ENCODE peak calls at places on chromosome 14, in seven cellular contexts. A is activated T-helper 1 cell treated with anti-CD3 and anti-CD28 coated beads, Interleukin-2, amount 50 U/mL, for 16 hours; N is fibroblast of pulmonary artery; I is amniotic stem cell; U is ecto neural progenitor cell; T is HCT116; C is uterus. P is an unnamed sample.
A peak's percentile ranks its signal among the peaks of the same experiment; 100 is the strongest.

GRCh38 chr14:64614992-64615391 is 65.2 kb downstream of the PPP1R36 start:
- DNase-seq in T (no peak), C (no peak), U (no peak), A (no peak), I (no peak), N (no peak), P (no peak)

GRCh38 chr14:24662753-24663152 is 28.8 kb upstream of the GZMB start:
- DNase-seq in T (no peak), I (no peak), N (no peak), A (no peak), C (no peak), U (no peak), P (no peak)

GRCh38 chr14:56025191-56025590 is 93.0 kb upstream of the PELI2 start:
- DNase-seq in T (no peak), C (no peak), I (no peak), A (no peak), U (no peak), N (no peak), P (no peak)

GRCh38 chr14:103846569-103847438 is 571 bp downstream of the PPP1R13B start:
- DNase-seq in U (peak; percentile 62), N (no peak), C (no peak), A (peak; percentile 17), T (no peak), I (no peak), P (no peak)

GRCh38 chr14:74712499-74713394 is at the start of the genes AREL1 and FCF1:
- DNase-seq in C (peak; percentile 79), A (peak; percentile 68), T (peak; percentile 85), N (peak; percentile 92), I (no peak), U (peak; percentile 86), P (peak; percentile 82)

GRCh38 chr14:93171366-93171765 is 13.3 kb downstream of the MOAP1 start:
- DNase-seq in N (no peak), T (no peak), C (no peak), A (no peak), I (no peak), U (no peak), P (no peak)

GRCh38 chr14:66037361-66037760 is 448.8 kb upstream of the CCDC196 start:
- DNase-seq in N (peak; percentile 18), T (no peak), I (no peak), A (no peak), U (no peak), C (no peak), P (no peak)

GRCh38 chr14:22974530-22975313 is 7.6 kb downstream of the AJUBA start:
- DNase-seq in A (no peak), N (no peak), U (no peak), I (no peak), T (no peak), C (no peak), P (no peak)

GRCh38 chr14:92686763-92687427 is 61.5 kb downstream of the LGMN start:
- DNase-seq in N (peak; percentile 64), U (peak; percentile 96), I (no peak), A (peak; percentile 66), T (peak; percentile 33), C (peak; percentile 85), P (no peak)

GRCh38 chr14:104917992-104918391 is 6.7 kb upstream of the PLD4 start:
- DNase-seq in I (no peak), C (no peak), N (no peak), U (no peak), T (no peak), A (no peak), P (no peak)

GRCh38 chr14:21229821-21230220 is 39.4 kb downstream of the HNRNPC start:
- DNase-seq in C (no peak), A (no peak), I (no peak), T (no peak), U (no peak), N (no peak), P (no peak)

GRCh38 chr14:50964683-50965390 is 20.6 kb upstream of the PYGL start:
- DNase-seq in A (no peak), I (peak; percentile 94), U (no peak), C (peak; percentile 72), T (no peak), N (peak; percentile 98), P (no peak)

GRCh38 chr14:76019676-76020075 is 34.1 kb downstream of the IFT43 start:
- DNase-seq in U (no peak), T (no peak), A (no peak), N (no peak), C (no peak), I (no peak), P (no peak)

GRCh38 chr14:92496458-92496857 is 17.1 kb upstream of the RIN3 start:
- DNase-seq in I (no peak), U (peak; percentile 12), A (no peak), N (no peak), T (no peak), C (no peak), P (no peak)

GRCh38 chr14:47674546-47675238 is 713 bp downstream of the MDGA2 start:
- DNase-seq in I (no peak), A (no peak), N (no peak), U (peak; percentile 74), T (no peak), C (no peak), P (no peak)

GRCh38 chr14:70203686-70204085 is 14.9 kb upstream of the SLC8A3 start:
- DNase-seq in N (no peak), U (no peak), C (no peak), T (no peak), I (no peak), A (no peak), P (no peak)

GRCh38 chr14:34189866-34190265 is 239.0 kb upstream of the EGLN3 start:
- DNase-seq in T (no peak), U (no peak), A (no peak), I (no peak), C (no peak), N (no peak), P (no peak)

GRCh38 chr14:101665478-101666078 is 95.9 kb upstream of the PPP2R5C start:
- DNase-seq in U (peak; percentile 56), C (peak; percentile 43), A (no peak), N (peak; percentile 43), T (peak; percentile 57), I (no peak), P (no peak)

GRCh38 chr14:21054123-21054767 is 3.4 kb upstream of the RNASE8 start:
- DNase-seq in C (no peak), T (no peak), I (no peak), A (no peak), N (no peak), U (no peak), P (no peak)

GRCh38 chr14:105864651-105865265 is 338.4 kb downstream of the TMEM121 start:
- DNase-seq in C (peak; percentile 12), N (no peak), A (no peak), T (no peak), U (peak; percentile 20), I (no peak), P (no peak)

GRCh38 chr14:29906256-29906885 is 21.3 kb downstream of the PRKD1 start:
- DNase-seq in A (no peak), T (no peak), N (no peak), U (no peak), C (no peak), I (no peak), P (no peak)

GRCh38 chr14:104686624-104687517 is 2.5 kb upstream of the INF2 start:
- DNase-seq in U (no peak), C (peak; percentile 14), T (no peak), A (no peak), I (no peak), N (no peak), P (no peak)

GRCh38 chr14:48925184-48925583 is 661.0 kb downstream of the RPS29 start:
- DNase-seq in I (no peak), C (no peak), N (no peak), T (no peak), U (no peak), A (no peak), P (no peak)

GRCh38 chr14:104108570-104109060 is 23.1 kb downstream of the ASPG start:
- DNase-seq in N (no peak), A (no peak), I (no peak), U (no peak), T (no peak), C (no peak), P (no peak)

GRCh38 chr14:59055439-59056045 is 132.9 kb upstream of the DAAM1 start:
- DNase-seq in U (no peak), A (no peak), T (peak; percentile 13), N (peak; percentile 76), I (peak; percentile 34), C (no peak), P (no peak)

GRCh38 chr14:102620413-102620812 is 28.0 kb downstream of the RCOR1 start:
- DNase-seq in C (no peak), N (no peak), T (no peak), I (peak; percentile 8), U (no peak), A (no peak), P (no peak)

GRCh38 chr14:99173086-99173485 is 98.9 kb downstream of the BCL11B start:
- DNase-seq in N (no peak), I (no peak), A (no peak), C (no peak), U (peak; percentile 22), T (no peak), P (no peak)

GRCh38 chr14:94665121-94665520 is 52.9 kb downstream of the SERPINA3 start:
- DNase-seq in T (no peak), U (peak; percentile 27), C (no peak), I (peak; percentile 82), N (peak; percentile 76), A (no peak), P (no peak)

GRCh38 chr14:35818346-35819115 is 7.6 kb upstream of the BRMS1L start:
- DNase-seq in C (no peak), T (no peak), I (peak; percentile 39), U (no peak), N (peak; percentile 66), A (no peak), P (no peak)

GRCh38 chr14:74988131-74988530 is 14.6 kb upstream of the EIF2B2 start:
- DNase-seq in I (no peak), C (no peak), A (no peak), N (peak; percentile 86), U (no peak), T (peak; percentile 45), P (no peak)

GRCh38 chr14:57493467-57494181 is at the start of gene CCDC198:
- DNase-seq in C (no peak), A (no peak), N (no peak), U (no peak), T (no peak), I (no peak), P (no peak)

GRCh38 chr14:55359307-55359706 is 52.3 kb downstream of the ATG14 start:
- DNase-seq in T (no peak), U (no peak), A (no peak), I (no peak), N (no peak), C (no peak), P (no peak)

GRCh38 chr14:100494645-100495044 is 92.6 kb downstream of the BEGAIN start:
- DNase-seq in U (no peak), C (no peak), I (no peak), A (no peak), T (no peak), N (no peak), P (no peak)

GRCh38 chr14:101199028-101199770 is 295.7 kb upstream of the RTL1 start:
- DNase-seq in C (no peak), A (no peak), U (peak; percentile 26), I (no peak), T (no peak), N (no peak), P (no peak)

GRCh38 chr14:94489336-94489735 is 13.3 kb upstream of the SERPINA9 start:
- DNase-seq in C (no peak), A (no peak), T (no peak), N (no peak), I (no peak), U (no peak), P (no peak)

GRCh38 chr14:24964048-24964447 is 85.9 kb downstream of the STXBP6 start:
- DNase-seq in C (no peak), A (no peak), N (no peak), I (no peak), U (no peak), T (no peak), P (no peak)

P was measured in gastrocnemius medialis.